ENCODE peak calls at places on chromosome 9, in four cellular contexts. C is GM12892, K is breast epithelium, X is stomach. G is an unnamed sample.

GRCh38 chr9:114587345-114588149 is at the start of gene ATP6V1G1:
- DNase-seq in K (peak), X (peak), C (peak), G (peak)

GRCh38 chr9:21933865-21934264 is 60.3 kb downstream of the CDKN2A start:
- DNase-seq in X (no peak), K (no peak), C (no peak), G (no peak)

GRCh38 chr9:114638441-114638840 is 19.2 kb downstream of the TEX53 start:
- DNase-seq in C (no peak), K (no peak), X (no peak), G (no peak)

GRCh38 chr9:107540167-107540566 is 50.6 kb upstream of the KLF4 start:
- DNase-seq in C (no peak), K (no peak), X (no peak), G (no peak)

GRCh38 chr9:122070728-122071127 is 22.4 kb downstream of the TTLL11 start:
- DNase-seq in C (no peak), K (no peak), X (no peak), G (no peak)

GRCh38 chr9:112174223-112174964 is 703 bp downstream of the SUSD1 start:
- DNase-seq in K (no peak), C (peak), X (peak), G (peak)

GRCh38 chr9:116765009-116765408 is 77.9 kb downstream of the TRIM32 start:
- DNase-seq in K (no peak), X (no peak), C (no peak), G (no peak)

GRCh38 chr9:115234094-115234493 is 116.1 kb upstream of the TNC start:
- DNase-seq in X (no peak), C (no peak), K (no peak), G (no peak)

GRCh38 chr9:16143947-16144890 is 591.4 kb downstream of the CCDC171 start:
- DNase-seq in C (no peak), X (no peak), K (no peak), G (no peak)

GRCh38 chr9:15576350-15577050 is 23.7 kb downstream of the CCDC171 start:
- DNase-seq in K (no peak), X (no peak), C (no peak), G (no peak)

GRCh38 chr9:36632892-36633291 is 60.2 kb downstream of the MELK start:
- DNase-seq in K (no peak), C (no peak), X (no peak), G (no peak)

GRCh38 chr9:117917873-117918272 is 213.7 kb downstream of the TLR4 start:
- DNase-seq in X (no peak), C (no peak), K (no peak), G (no peak)

GRCh38 chr9:121675969-121676822 is 24.8 kb downstream of the DAB2IP start:
- DNase-seq in K (no peak), X (peak), C (no peak), G (peak)

GRCh38 chr9:94167055-94167346 is 82.7 kb downstream of the PTPDC1 start:
- DNase-seq in C (no peak), X (no peak), K (no peak), G (no peak)

GRCh38 chr9:115694991-115695390 is 458.6 kb upstream of the PAPPA start:
- DNase-seq in X (no peak), K (no peak), C (no peak), G (no peak)

GRCh38 chr9:93060746-93061259 is 2.3 kb downstream of the SUSD3 start:
- DNase-seq in C (no peak), X (peak), K (no peak), G (no peak)
- TF ChIP-seq POLR2A in C (no peak), X (no peak), K (no peak), G (no peak)

GRCh38 chr9:127980706-127981558 is at the start of gene EEIG1:
- DNase-seq in X (peak), C (peak), K (peak), G (peak)

GRCh38 chr9:127985011-127985410 is 4.2 kb upstream of the EEIG1 start:
- DNase-seq in X (no peak), K (no peak), C (no peak), G (no peak)

GRCh38 chr9:127982912-127983311 is 2.1 kb upstream of the EEIG1 start:
- DNase-seq in X (no peak), K (no peak), C (no peak), G (no peak)

GRCh38 chr9:127981559-127982121 is 851 bp upstream of the EEIG1 start:
- DNase-seq in K (no peak), C (no peak), X (no peak), G (no peak)

DNA sequence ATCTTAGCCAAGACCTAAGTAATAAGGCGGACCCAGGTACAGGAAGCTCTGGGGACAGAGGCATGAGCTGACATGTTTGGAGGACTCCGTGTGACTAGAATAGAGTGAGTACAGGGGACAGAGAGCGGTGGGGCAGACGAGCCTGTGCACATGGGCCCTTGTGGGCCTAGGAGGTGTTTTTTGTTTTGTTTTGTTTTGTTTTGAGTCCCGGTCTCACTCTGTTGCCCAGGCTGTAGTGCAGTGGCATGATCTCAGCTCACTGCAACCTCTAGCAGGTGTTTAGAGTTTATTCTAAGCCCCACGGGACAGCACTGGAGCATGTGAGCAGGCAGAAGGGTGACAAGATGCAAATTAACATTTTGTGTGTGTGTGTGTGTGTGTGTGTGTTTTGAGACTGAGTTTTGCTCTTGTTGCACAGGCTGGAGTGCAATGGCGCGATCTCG is 3.1 kb upstream of the EEIG1 start:
- DNase-seq in C (no peak), X (no peak), K (no peak), G (no peak)
- TF ChIP-seq POLR2A in C (peak), X (no peak), K (no peak), G (no peak)

GRCh38 chr9:135501261-135502167 is 1.0 kb downstream of the MRPS2 start:
- DNase-seq in C (peak), K (no peak), X (peak), G (no peak)

GRCh38 chr9:135500071-135500524 is 384 bp upstream of the MRPS2 start:
- DNase-seq in X (no peak), K (no peak), C (no peak), G (no peak)

GRCh38 chr9:135502168-135502872 is 1.8 kb downstream of the MRPS2 start:
- DNase-seq in X (no peak), K (no peak), C (no peak), G (no peak)

GRCh38 chr9:135499326-135500070 is 984 bp upstream of the MRPS2 start:
- DNase-seq in C (peak), K (peak), X (peak), G (peak)

DNA sequence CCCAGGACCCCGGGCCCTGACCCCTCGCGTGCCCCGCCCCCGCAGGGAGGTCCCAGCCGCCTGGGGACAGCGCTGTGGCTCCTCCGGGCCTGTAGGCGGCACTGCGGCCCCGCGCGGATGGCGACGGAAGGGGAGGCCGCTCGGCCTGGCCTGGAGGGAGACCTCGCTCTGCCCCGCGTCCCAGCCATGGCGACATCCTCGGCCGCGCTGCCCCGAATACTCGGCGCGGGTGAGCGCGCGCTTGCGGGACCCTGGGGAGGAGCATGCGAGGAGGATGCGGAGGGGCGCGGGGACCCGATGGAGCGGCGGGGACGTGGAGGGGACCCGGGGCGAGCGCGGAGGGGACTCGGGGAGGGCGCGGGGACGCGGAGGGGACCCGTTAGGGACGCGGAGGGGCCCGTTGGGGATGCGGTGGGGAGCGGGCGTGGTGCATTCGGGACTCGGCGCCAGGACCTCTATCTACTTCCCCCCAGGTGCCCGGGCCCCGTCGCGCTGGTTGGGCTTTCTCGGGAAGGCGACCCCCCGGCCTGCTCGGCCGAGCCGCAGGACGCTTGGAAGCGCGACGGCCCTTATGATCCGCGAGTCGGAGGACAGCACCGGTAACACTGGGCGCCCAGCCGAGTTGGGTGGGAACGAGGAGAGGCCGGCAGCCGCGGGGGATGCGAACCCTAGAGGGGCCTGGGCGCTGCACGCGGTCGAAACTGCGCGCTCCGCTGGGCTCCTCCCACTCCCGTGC is at the start of gene MRPS2:
- DNase-seq in C (peak), K (peak), X (peak), G (peak)
- TF ChIP-seq POLR2A in C (peak), K (peak), X (no peak), G (no peak)

DNA sequence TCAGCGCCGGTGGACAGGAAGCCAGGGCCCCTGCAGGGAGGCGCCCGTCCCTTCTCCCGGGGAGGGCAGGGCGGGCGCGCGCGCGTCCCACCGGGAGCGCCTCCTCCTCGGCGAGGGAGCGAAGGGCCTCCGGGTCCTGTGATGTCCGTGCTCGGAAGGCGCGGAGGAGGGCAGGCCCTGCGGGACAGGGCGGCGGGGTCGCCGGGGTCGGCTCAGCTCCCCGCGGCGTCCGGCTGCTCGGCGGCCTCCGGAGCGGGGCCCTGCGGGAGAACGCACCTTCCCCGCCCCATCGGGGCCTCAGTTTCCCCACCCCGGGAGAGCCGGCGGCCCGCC is 328 bp downstream of the EXD3 start:
- DNase-seq in K (no peak), C (no peak), X (no peak), G (no peak)
- TF ChIP-seq POLR2A in K (no peak), C (no peak), X (no peak), G (no peak)

DNA sequence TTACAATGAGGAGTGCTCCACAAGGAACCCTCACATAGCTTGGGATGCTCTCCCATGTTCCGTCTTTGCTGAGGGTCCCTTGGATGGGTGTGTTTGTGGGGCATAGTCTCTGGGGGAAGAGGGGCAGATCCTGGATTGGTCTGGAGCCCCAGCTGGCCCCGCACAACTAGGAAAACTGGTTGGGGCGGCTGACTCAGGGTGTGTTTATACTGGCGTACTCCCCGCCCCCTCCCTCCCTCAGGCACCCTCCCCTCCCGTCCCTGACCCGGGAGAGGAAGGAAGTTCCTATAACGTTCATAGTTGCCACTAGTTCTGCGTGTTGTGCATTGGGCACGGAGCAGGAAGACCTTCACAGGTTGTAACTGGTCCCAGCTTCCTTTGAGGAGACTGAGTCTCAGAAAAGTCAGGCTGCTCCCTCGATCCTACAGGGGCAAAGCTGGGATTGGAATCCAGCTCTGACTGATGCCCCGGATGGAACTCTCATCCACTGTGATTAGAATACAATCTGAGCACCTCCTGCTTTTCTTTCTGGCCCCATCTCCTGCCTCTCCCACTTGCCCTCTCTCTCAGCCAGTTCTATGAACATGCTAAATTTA is 11.0 kb downstream of the IER5L start:
- DNase-seq in K (peak), C (no peak), X (peak), G (peak)
- TF ChIP-seq POLR2A in K (no peak), C (no peak), X (no peak), G (peak)

G was measured in adrenal gland.